ENCODE peak calls at places on chromosomes 3 and 15, in seven cellular contexts. One of them, this sample, is unnamed.
A peak's percentile ranks its signal among the peaks of the same experiment; 100 is the strongest.

GRCh38 chr15:29556385-29556784 is 265.9 kb downstream of the TJP1 start:
- DNase-seq in lung: no peak
- DNase-seq in CD8-positive, alpha-beta memory T cell: no peak
- DNase-seq in smooth muscle cell of the brain vasculature: no peak
- DNase-seq in ACHN: no peak
- DNase-seq in pancreas: no peak
- DNase-seq in HTR-8/SVneo: no peak
- DNase-seq in this sample: no peak

GRCh38 chr3:70771426-70772147 is 459.1 kb upstream of the MDFIC2 start:
- DNase-seq in lung: no peak
- DNase-seq in CD8-positive, alpha-beta memory T cell: no peak
- DNase-seq in smooth muscle cell of the brain vasculature: no peak
- DNase-seq in ACHN: no peak
- DNase-seq in pancreas: no peak
- DNase-seq in HTR-8/SVneo: no peak
- DNase-seq in this sample: no peak

GRCh38 chr3:64216706-64217105 is 8.6 kb downstream of the PRICKLE2 start:
- DNase-seq in lung: no peak
- DNase-seq in CD8-positive, alpha-beta memory T cell: no peak
- DNase-seq in smooth muscle cell of the brain vasculature: no peak
- DNase-seq in ACHN: no peak
- DNase-seq in pancreas: no peak
- DNase-seq in HTR-8/SVneo: peak; percentile 17
- DNase-seq in this sample: no peak

GRCh38 chr15:100565591-100565990 is 36.4 kb downstream of the LINS1 start:
- DNase-seq in lung: no peak
- DNase-seq in CD8-positive, alpha-beta memory T cell: no peak
- DNase-seq in smooth muscle cell of the brain vasculature: no peak
- DNase-seq in ACHN: no peak
- DNase-seq in pancreas: no peak
- DNase-seq in HTR-8/SVneo: no peak
- DNase-seq in this sample: no peak

GRCh38 chr3:42175841-42176240 is 84.7 kb downstream of the TRAK1 start:
- DNase-seq in lung: no peak
- DNase-seq in CD8-positive, alpha-beta memory T cell: no peak
- DNase-seq in smooth muscle cell of the brain vasculature: no peak
- DNase-seq in ACHN: no peak
- DNase-seq in pancreas: no peak
- DNase-seq in HTR-8/SVneo: no peak
- DNase-seq in this sample: peak; percentile 70

GRCh38 chr3:175355801-175356335 is 496.7 kb downstream of the NAALADL2 start:
- DNase-seq in lung: no peak
- DNase-seq in CD8-positive, alpha-beta memory T cell: no peak
- DNase-seq in smooth muscle cell of the brain vasculature: no peak
- DNase-seq in ACHN: no peak
- DNase-seq in pancreas: no peak
- DNase-seq in HTR-8/SVneo: no peak
- DNase-seq in this sample: no peak

GRCh38 chr3:172924546-172924945 is 174.0 kb downstream of the ECT2 start:
- DNase-seq in lung: no peak
- DNase-seq in CD8-positive, alpha-beta memory T cell: no peak
- DNase-seq in smooth muscle cell of the brain vasculature: no peak
- DNase-seq in ACHN: no peak
- DNase-seq in pancreas: no peak
- DNase-seq in HTR-8/SVneo: no peak
- DNase-seq in this sample: peak; percentile 43

GRCh38 chr3:49747792-49748480 is 24.2 kb upstream of the GMPPB start:
- DNase-seq in lung: no peak
- DNase-seq in CD8-positive, alpha-beta memory T cell: no peak
- DNase-seq in smooth muscle cell of the brain vasculature: no peak
- DNase-seq in ACHN: no peak
- DNase-seq in pancreas: no peak
- DNase-seq in HTR-8/SVneo: peak; percentile 48
- DNase-seq in this sample: peak; percentile 54

GRCh38 chr15:25875551-25875950 is 12.4 kb upstream of the ATP10A start:
- DNase-seq in lung: no peak
- DNase-seq in CD8-positive, alpha-beta memory T cell: no peak
- DNase-seq in smooth muscle cell of the brain vasculature: no peak
- DNase-seq in ACHN: no peak
- DNase-seq in pancreas: no peak
- DNase-seq in HTR-8/SVneo: no peak
- DNase-seq in this sample: no peak

GRCh38 chr15:66648588-66648987 is 53.4 kb upstream of the SMAD6 start:
- DNase-seq in lung: no peak
- DNase-seq in CD8-positive, alpha-beta memory T cell: no peak
- DNase-seq in smooth muscle cell of the brain vasculature: no peak
- DNase-seq in ACHN: no peak
- DNase-seq in pancreas: no peak
- DNase-seq in HTR-8/SVneo: no peak
- DNase-seq in this sample: no peak

GRCh38 chr15:68765602-68766368 is 54.9 kb downstream of the ANP32A start:
- DNase-seq in lung: no peak
- DNase-seq in CD8-positive, alpha-beta memory T cell: no peak
- DNase-seq in smooth muscle cell of the brain vasculature: no peak
- DNase-seq in ACHN: no peak
- DNase-seq in pancreas: no peak
- DNase-seq in HTR-8/SVneo: no peak
- DNase-seq in this sample: no peak

GRCh38 chr3:147652682-147653081 is 243.5 kb downstream of the ZIC1 start:
- DNase-seq in lung: no peak
- DNase-seq in CD8-positive, alpha-beta memory T cell: no peak
- DNase-seq in smooth muscle cell of the brain vasculature: no peak
- DNase-seq in ACHN: no peak
- DNase-seq in pancreas: no peak
- DNase-seq in HTR-8/SVneo: no peak
- DNase-seq in this sample: no peak

GRCh38 chr3:8445861-8446260 is 55.8 kb upstream of the LMCD1 start:
- DNase-seq in lung: no peak
- DNase-seq in CD8-positive, alpha-beta memory T cell: no peak
- DNase-seq in smooth muscle cell of the brain vasculature: peak; percentile 59
- DNase-seq in ACHN: peak; percentile 72
- DNase-seq in pancreas: no peak
- DNase-seq in HTR-8/SVneo: no peak
- DNase-seq in this sample: peak; percentile 40

GRCh38 chr3:183260167-183260904 is 7.3 kb downstream of the B3GNT5 start:
- DNase-seq in lung: no peak
- DNase-seq in CD8-positive, alpha-beta memory T cell: no peak
- DNase-seq in smooth muscle cell of the brain vasculature: no peak
- DNase-seq in ACHN: no peak
- DNase-seq in pancreas: no peak
- DNase-seq in HTR-8/SVneo: no peak
- DNase-seq in this sample: peak; percentile 48

GRCh38 chr3:105614288-105615030 is 247.8 kb downstream of the ALCAM start:
- DNase-seq in lung: no peak
- DNase-seq in CD8-positive, alpha-beta memory T cell: no peak
- DNase-seq in smooth muscle cell of the brain vasculature: no peak
- DNase-seq in ACHN: no peak
- DNase-seq in pancreas: no peak
- DNase-seq in HTR-8/SVneo: no peak
- DNase-seq in this sample: no peak

GRCh38 chr3:74423867-74424266 is 190.6 kb downstream of the CNTN3 start:
- DNase-seq in lung: no peak
- DNase-seq in CD8-positive, alpha-beta memory T cell: no peak
- DNase-seq in smooth muscle cell of the brain vasculature: no peak
- DNase-seq in ACHN: no peak
- DNase-seq in pancreas: no peak
- DNase-seq in HTR-8/SVneo: no peak
- DNase-seq in this sample: no peak

GRCh38 chr3:195170521-195170920 is 100.4 kb downstream of the XXYLT1 start:
- DNase-seq in lung: no peak
- DNase-seq in CD8-positive, alpha-beta memory T cell: no peak
- DNase-seq in smooth muscle cell of the brain vasculature: no peak
- DNase-seq in ACHN: no peak
- DNase-seq in pancreas: no peak
- DNase-seq in HTR-8/SVneo: no peak
- DNase-seq in this sample: no peak

GRCh38 chr15:40111888-40112287 is 3.2 kb upstream of the BMF start:
- DNase-seq in lung: no peak
- DNase-seq in CD8-positive, alpha-beta memory T cell: no peak
- DNase-seq in smooth muscle cell of the brain vasculature: no peak
- DNase-seq in ACHN: no peak
- DNase-seq in pancreas: no peak
- DNase-seq in HTR-8/SVneo: no peak
- DNase-seq in this sample: no peak

GRCh38 chr3:169173231-169173630 is 490.3 kb downstream of the MECOM start:
- DNase-seq in lung: no peak
- DNase-seq in CD8-positive, alpha-beta memory T cell: no peak
- DNase-seq in smooth muscle cell of the brain vasculature: no peak
- DNase-seq in ACHN: no peak
- DNase-seq in pancreas: no peak
- DNase-seq in HTR-8/SVneo: no peak
- DNase-seq in this sample: no peak

GRCh38 chr3:128297401-128298138 is 144.3 kb downstream of the EEFSEC start:
- DNase-seq in lung: no peak
- DNase-seq in CD8-positive, alpha-beta memory T cell: no peak
- DNase-seq in smooth muscle cell of the brain vasculature: no peak
- DNase-seq in ACHN: no peak
- DNase-seq in pancreas: no peak
- DNase-seq in HTR-8/SVneo: peak; percentile 64
- DNase-seq in this sample: no peak

GRCh38 chr15:70560617-70561328 is 202.6 kb downstream of the UACA start:
- DNase-seq in lung: no peak
- DNase-seq in CD8-positive, alpha-beta memory T cell: no peak
- DNase-seq in smooth muscle cell of the brain vasculature: no peak
- DNase-seq in ACHN: no peak
- DNase-seq in pancreas: no peak
- DNase-seq in HTR-8/SVneo: no peak
- DNase-seq in this sample: no peak

GRCh38 chr3:135023985-135024658 is 229.1 kb downstream of the EPHB1 start:
- DNase-seq in lung: no peak
- DNase-seq in CD8-positive, alpha-beta memory T cell: no peak
- DNase-seq in smooth muscle cell of the brain vasculature: no peak
- DNase-seq in ACHN: no peak
- DNase-seq in pancreas: no peak
- DNase-seq in HTR-8/SVneo: no peak
- DNase-seq in this sample: no peak